ENCODE peak calls at places on chromosomes 13 and 19, in five cellular contexts. O, H, G, Y and W are unnamed samples.

GRCh38 chr19:30431591-30431990 is 59.4 kb downstream of the ZNF536 start:
- DNase-seq in O (no peak), H (no peak), G (no peak), Y (no peak), W (no peak)

GRCh38 chr19:307793-308420 is 16.7 kb upstream of the PLPP2 start:
- DNase-seq in O (no peak), H (no peak), G (no peak), Y (no peak), W (no peak)

GRCh38 chr13:44132710-44133109 is 240.9 kb upstream of the SERP2 start:
- DNase-seq in O (no peak), H (no peak), G (peak), Y (no peak), W (no peak)

GRCh38 chr19:6678690-6679109 is 8.7 kb upstream of the TNFSF14 start:
- DNase-seq in O (peak), H (no peak), G (no peak), Y (no peak), W (no peak)

GRCh38 chr13:31175847-31176536 is 14.3 kb upstream of the HSPH1 start:
- DNase-seq in O (no peak), H (no peak), G (no peak), Y (no peak), W (no peak)

GRCh38 chr13:88526186-88526852 is 855.1 kb downstream of the SLITRK5 start:
- DNase-seq in O (no peak), H (no peak), G (no peak), Y (no peak), W (no peak)

GRCh38 chr19:46015080-46015960 is 7.5 kb downstream of the PGLYRP1 start:
- DNase-seq in O (peak), H (no peak), G (peak), Y (no peak), W (no peak)

GRCh38 chr13:45328661-45329105 is 12.3 kb downstream of the TPT1 start:
- DNase-seq in O (no peak), H (peak), G (no peak), Y (peak), W (no peak)

GRCh38 chr13:103031332-103031873 is 34.8 kb downstream of the SLC10A2 start:
- DNase-seq in O (peak), H (peak), G (no peak), Y (no peak), W (no peak)

GRCh38 chr19:3671680-3672574 is 28.3 kb downstream of the PIP5K1C start:
- DNase-seq in O (no peak), H (no peak), G (no peak), Y (no peak), W (no peak)
- TF ChIP-seq CTCF in O (no peak), H (peak), G (no peak), Y (no peak), W (no peak)

GRCh38 chr19:50025022-50025793 is at the start of gene VRK3:
- DNase-seq in O (peak), H (peak), G (peak), Y (peak), W (peak)
- TF ChIP-seq CTCF in O (peak), H (peak), G (no peak), Y (no peak), W (no peak)

GRCh38 chr19:56221851-56222250 is 19.8 kb downstream of the ZSCAN5C start:
- DNase-seq in O (no peak), H (no peak), G (no peak), Y (no peak), W (no peak)
- TF ChIP-seq CTCF in O (no peak), H (no peak), G (no peak), Y (no peak), W (no peak)

DNA sequence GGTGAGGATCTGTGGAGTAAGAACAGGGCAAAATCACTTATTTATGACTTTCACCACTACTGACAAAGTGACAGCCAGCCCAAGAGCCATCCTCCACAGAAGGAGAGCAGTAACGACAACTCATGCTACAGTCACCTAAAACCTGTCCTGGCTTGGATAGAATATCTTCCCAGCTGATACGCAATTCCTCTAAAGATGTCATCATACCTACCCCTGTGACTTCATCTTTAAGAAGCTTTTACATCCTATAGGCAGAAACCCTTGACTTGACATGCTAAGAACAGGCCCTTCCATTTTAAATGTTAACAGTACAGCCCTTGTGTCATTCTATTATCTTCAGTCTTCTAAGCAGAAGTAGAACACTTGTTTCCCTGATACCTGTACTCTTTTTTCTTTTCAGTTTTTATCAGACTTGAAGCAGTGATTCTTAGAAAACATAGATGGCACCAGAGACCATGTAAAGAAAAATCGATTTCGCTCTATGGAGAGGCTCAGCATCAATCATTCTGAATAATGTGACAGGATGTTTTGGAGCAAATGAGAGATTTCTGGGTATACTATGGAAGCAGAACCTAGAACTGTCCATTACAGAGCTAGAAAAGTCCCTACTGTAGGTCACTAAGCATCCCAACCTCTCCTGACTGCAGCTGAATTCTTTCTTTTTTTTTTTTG is 20.1 kb downstream of the STOML3 start:
- DNase-seq in O (peak), H (no peak), G (no peak), Y (no peak), W (no peak)
- TF ChIP-seq CTCF in O (peak), H (no peak), G (no peak), Y (no peak), W (no peak)